ENCODE peak calls at places on chromosomes 11 and 22, in four cellular contexts. One of them, this sample, is unnamed.

GRCh38 chr22:36292823-36293530 is 40.0 kb downstream of the APOL1 start:
- DNase-seq in HCT116: no peak
- DNase-seq in GM12878: no peak
- DNase-seq in K562: no peak
- DNase-seq in this sample: no peak

GRCh38 chr11:32983506-32983905 is 32.2 kb upstream of the DEPDC7 start:
- DNase-seq in HCT116: no peak
- DNase-seq in GM12878: no peak
- DNase-seq in K562: no peak
- DNase-seq in this sample: no peak

GRCh38 chr11:119262668-119263351 is 54.1 kb downstream of the MCAM start:
- DNase-seq in HCT116: no peak
- DNase-seq in GM12878: peak
- DNase-seq in K562: no peak
- DNase-seq in this sample: no peak

GRCh38 chr11:84899134-84899533 is 728.0 kb downstream of the DLG2 start:
- DNase-seq in HCT116: no peak
- DNase-seq in GM12878: no peak
- DNase-seq in K562: no peak
- DNase-seq in this sample: no peak

GRCh38 chr11:43998308-43998707 is 49.5 kb upstream of the ACCSL start:
- DNase-seq in HCT116: no peak
- DNase-seq in GM12878: no peak
- DNase-seq in K562: no peak
- DNase-seq in this sample: no peak

GRCh38 chr22:37314315-37315046 is 32.2 kb downstream of the CYTH4 start:
- DNase-seq in HCT116: no peak
- DNase-seq in GM12878: no peak
- DNase-seq in K562: no peak
- DNase-seq in this sample: no peak

GRCh38 chr22:22682807-22683667 is 38.6 kb downstream of the GGTLC2 start:
- DNase-seq in HCT116: no peak
- DNase-seq in GM12878: no peak
- DNase-seq in K562: no peak
- DNase-seq in this sample: no peak

GRCh38 chr11:94325681-94326080 is 21.3 kb downstream of the IZUMO1R start:
- DNase-seq in HCT116: peak
- DNase-seq in GM12878: peak
- DNase-seq in K562: peak
- DNase-seq in this sample: peak

GRCh38 chr11:106395716-106396349 is 318.4 kb downstream of the AASDHPPT start:
- DNase-seq in HCT116: peak
- DNase-seq in GM12878: no peak
- DNase-seq in K562: no peak
- DNase-seq in this sample: no peak

GRCh38 chr22:24816841-24817240 is 10.8 kb downstream of the SGSM1 start:
- DNase-seq in HCT116: no peak
- DNase-seq in GM12878: no peak
- DNase-seq in K562: no peak
- DNase-seq in this sample: no peak

GRCh38 chr11:111417766-111418435 is 38.8 kb upstream of the POU2AF1 start:
- DNase-seq in HCT116: no peak
- DNase-seq in GM12878: peak
- DNase-seq in K562: no peak
- DNase-seq in this sample: no peak

GRCh38 chr11:115905331-115905730 is 401.1 kb upstream of the CADM1 start:
- DNase-seq in HCT116: no peak
- DNase-seq in GM12878: no peak
- DNase-seq in K562: no peak
- DNase-seq in this sample: no peak

GRCh38 chr11:125338435-125338834 is 157.6 kb downstream of the FEZ1 start:
- DNase-seq in HCT116: no peak
- DNase-seq in GM12878: no peak
- DNase-seq in K562: no peak
- DNase-seq in this sample: no peak

GRCh38 chr22:42805016-42805997 is 51.8 kb downstream of the ARFGAP3 start:
- DNase-seq in HCT116: no peak
- DNase-seq in GM12878: no peak
- DNase-seq in K562: no peak
- DNase-seq in this sample: no peak

GRCh38 chr11:61883327-61883726 is 8.0 kb downstream of the FADS3 start:
- DNase-seq in HCT116: no peak
- DNase-seq in GM12878: no peak
- DNase-seq in K562: no peak
- DNase-seq in this sample: no peak

GRCh38 chr11:118715245-118715807 is 35.9 kb upstream of the TREH start:
- DNase-seq in HCT116: no peak
- DNase-seq in GM12878: no peak
- DNase-seq in K562: peak
- DNase-seq in this sample: peak

GRCh38 chr11:128482512-128483191 is 104.7 kb downstream of the ETS1 start:
- DNase-seq in HCT116: no peak
- DNase-seq in GM12878: no peak
- DNase-seq in K562: no peak
- DNase-seq in this sample: no peak

DNA sequence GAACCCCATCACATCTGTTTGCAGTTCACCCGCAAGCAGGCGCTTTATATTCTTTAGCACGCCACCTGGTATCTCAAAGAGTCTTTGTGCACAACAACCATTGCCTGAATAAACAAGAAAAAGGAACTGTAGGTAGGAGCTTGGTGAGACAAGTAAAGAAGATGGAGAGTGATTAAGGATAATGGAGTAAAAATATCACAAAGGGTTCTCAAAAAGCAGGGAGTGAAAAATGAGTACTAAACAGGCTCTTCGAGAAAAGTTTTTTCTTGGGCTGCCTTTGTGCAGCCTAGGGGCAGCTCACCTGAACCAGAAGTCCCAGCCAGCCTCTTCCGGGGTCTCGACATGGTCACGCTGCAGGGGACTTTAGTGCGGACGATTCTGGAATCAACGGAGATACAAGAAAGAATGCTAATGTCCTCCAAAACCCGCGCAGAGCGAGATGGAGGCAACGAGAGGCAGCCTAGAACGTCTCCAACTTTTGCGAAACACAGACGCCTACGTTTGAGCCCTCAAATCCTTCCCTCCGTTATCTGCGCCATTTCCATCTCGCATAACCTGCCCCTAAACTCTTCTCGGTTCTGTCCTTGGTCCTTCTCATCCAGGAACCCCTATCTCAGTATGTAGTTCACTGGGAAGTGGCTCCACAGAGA is 488 bp downstream of the THYN1 start:
- DNase-seq in HCT116: no peak
- DNase-seq in GM12878: no peak
- DNase-seq in K562: no peak
- DNase-seq in this sample: no peak
- TF ChIP-seq EGR1 in HCT116: no peak
- TF ChIP-seq EGR1 in GM12878: no peak
- TF ChIP-seq EGR1 in K562: no peak
- TF ChIP-seq EGR1 in this sample: no peak

GRCh38 chr11:68018730-68019190 is 8.6 kb downstream of the ALDH3B1 start:
- DNase-seq in HCT116: no peak
- DNase-seq in GM12878: no peak
- DNase-seq in K562: no peak
- DNase-seq in this sample: no peak
- TF ChIP-seq EGR1 in HCT116: no peak
- TF ChIP-seq EGR1 in GM12878: no peak
- TF ChIP-seq EGR1 in K562: no peak
- TF ChIP-seq EGR1 in this sample: no peak

GRCh38 chr11:8062781-8063257 is 18.2 kb upstream of the TUB start:
- DNase-seq in HCT116: no peak
- DNase-seq in GM12878: no peak
- DNase-seq in K562: no peak
- DNase-seq in this sample: peak

GRCh38 chr11:8060146-8060719 is 20.8 kb upstream of the TUB start:
- DNase-seq in HCT116: no peak
- DNase-seq in GM12878: no peak
- DNase-seq in K562: no peak
- DNase-seq in this sample: peak

GRCh38 chr11:8063319-8063718 is 17.7 kb upstream of the TUB start:
- DNase-seq in HCT116: no peak
- DNase-seq in GM12878: no peak
- DNase-seq in K562: no peak
- DNase-seq in this sample: no peak

GRCh38 chr11:8060801-8061554 is 20.0 kb upstream of the TUB start:
- DNase-seq in HCT116: no peak
- DNase-seq in GM12878: no peak
- DNase-seq in K562: no peak
- DNase-seq in this sample: peak

DNA sequence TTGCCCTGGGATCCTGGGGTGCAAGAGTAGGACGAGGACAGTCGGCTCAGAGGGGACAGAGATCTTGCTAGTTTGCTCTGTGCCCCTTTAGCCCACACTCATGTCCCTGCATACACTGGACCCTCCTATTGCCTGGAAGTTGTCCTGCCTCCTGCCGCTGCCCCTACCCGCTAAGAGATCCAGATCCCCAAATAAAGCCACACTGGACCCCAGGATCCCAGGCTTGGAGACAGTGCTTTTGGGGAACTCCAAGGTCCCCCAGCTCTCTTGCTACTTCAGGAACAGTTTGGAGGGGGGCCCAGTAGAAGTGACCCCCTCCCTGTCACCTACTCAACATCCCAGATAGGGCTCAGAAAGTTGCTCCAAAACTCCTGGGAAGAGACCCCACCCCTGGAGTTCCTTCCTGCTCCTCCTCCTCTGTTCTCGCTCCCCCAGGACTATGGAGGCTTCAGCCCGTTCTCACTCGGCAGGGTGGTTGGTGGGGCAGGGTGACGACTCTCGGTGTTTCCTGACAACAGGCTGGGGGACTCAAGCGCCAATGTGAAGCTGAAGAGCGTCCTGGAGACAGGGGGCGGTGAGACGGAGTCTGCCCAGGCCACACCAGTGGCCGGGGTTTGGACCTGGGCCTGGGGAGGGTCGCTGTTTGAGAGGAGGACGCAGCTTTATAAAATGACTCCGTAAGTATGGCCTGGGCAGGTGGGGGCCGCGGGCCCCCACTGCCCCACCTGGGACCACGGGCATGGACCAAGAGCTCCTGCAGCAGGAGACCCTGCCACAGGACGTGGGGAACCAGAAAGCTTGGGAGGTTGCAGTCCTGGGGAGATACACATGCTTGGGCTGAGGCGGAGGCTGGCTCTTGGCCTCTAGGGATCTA is 19.2 kb upstream of the TUB start:
- DNase-seq in HCT116: no peak
- DNase-seq in GM12878: no peak
- DNase-seq in K562: no peak
- DNase-seq in this sample: no peak
- TF ChIP-seq EGR1 in HCT116: no peak
- TF ChIP-seq EGR1 in GM12878: no peak
- TF ChIP-seq EGR1 in K562: no peak
- TF ChIP-seq EGR1 in this sample: no peak

DNA sequence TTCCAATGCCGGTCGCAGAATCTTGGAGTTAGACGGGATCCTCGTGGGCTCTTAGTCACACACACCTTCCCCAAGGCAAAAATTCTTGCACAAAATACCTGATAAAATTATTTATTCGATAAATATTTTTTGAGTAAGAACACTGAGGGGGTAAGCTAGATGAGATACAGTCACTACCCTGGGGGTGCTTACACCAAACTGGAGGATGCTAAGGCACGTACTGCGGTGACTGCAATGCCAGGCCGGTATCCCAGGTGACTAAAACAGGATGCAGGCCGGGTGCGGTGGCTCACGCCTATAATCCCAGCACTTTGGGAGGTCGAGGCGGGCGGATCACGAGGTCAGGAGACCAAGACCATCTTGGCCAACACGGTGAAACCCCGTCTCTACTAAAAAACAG is 1.7 kb upstream of the MRTFA start:
- DNase-seq in HCT116: no peak
- DNase-seq in GM12878: no peak
- DNase-seq in K562: no peak
- DNase-seq in this sample: no peak
- TF ChIP-seq EGR1 in HCT116: no peak
- TF ChIP-seq EGR1 in GM12878: no peak
- TF ChIP-seq EGR1 in K562: no peak
- TF ChIP-seq EGR1 in this sample: no peak

DNA sequence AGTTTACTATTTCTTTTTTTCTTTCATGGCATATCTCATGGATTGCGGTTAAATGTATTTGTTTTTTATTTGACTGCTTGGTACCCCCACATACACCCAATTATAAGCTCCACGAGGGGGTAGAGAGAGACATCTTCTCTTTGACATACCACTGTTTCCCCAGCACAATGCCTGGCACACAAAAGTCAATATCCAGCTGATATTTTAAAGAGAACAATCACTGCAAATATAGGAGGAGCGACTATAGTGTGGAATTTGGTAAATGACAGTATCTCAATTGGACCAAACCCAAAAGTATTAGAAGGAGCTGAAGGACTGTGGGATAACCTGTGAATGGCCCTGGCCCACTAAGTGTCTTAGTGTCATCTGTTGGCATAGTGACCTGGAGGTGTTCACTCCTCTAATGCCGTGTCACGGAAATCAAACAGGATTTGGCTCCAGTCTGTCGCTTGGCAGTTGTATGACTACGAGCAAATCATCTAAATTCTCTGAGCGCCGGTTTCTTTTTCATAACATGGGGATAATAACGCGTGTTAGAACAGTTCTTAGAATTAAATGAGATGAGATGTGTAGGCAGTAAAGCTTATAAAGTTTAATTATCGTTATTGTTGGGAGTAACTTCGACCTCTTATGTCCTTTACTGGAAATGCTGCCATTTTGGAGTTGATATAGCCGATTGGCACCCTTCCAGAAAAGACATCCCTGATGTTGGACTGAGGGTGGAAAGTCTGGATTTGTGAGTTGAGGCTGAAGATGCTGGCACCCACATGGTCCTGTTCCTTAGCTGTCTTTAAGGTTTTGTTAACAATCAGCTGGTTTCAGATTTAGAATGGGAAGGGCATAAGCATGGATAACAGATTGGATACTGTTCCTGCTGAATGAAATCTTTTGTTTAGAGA is 144.5 kb downstream of the DBX1 start:
- DNase-seq in HCT116: no peak
- DNase-seq in GM12878: no peak
- DNase-seq in K562: no peak
- DNase-seq in this sample: no peak
- TF ChIP-seq EGR1 in HCT116: no peak
- TF ChIP-seq EGR1 in GM12878: no peak
- TF ChIP-seq EGR1 in K562: no peak
- TF ChIP-seq EGR1 in this sample: no peak

GRCh38 chr22:44360686-44361381 is 48.1 kb upstream of the SHISAL1 start:
- DNase-seq in HCT116: no peak
- DNase-seq in GM12878: no peak
- DNase-seq in K562: no peak
- DNase-seq in this sample: no peak
- TF ChIP-seq EGR1 in HCT116: no peak
- TF ChIP-seq EGR1 in GM12878: no peak
- TF ChIP-seq EGR1 in K562: no peak
- TF ChIP-seq EGR1 in this sample: no peak

This sample was measured in H1.